ENCODE peak calls at places on chromosome 9, in ten cellular contexts. D, T, S, N, Q, X, J, G, F and M are unnamed samples.

GRCh38 chr9:112711050-112711689 is 6.7 kb downstream of the INIP start:
- DNase-seq in D (no peak), T (no peak), S (peak; percentile 9), N (no peak), Q (no peak), X (peak; percentile 54), J (peak; percentile 33), G (peak; percentile 51), F (peak; percentile 41), M (peak; percentile 38)

GRCh38 chr9:129270205-129270604 is 92.1 kb upstream of the IER5L start:
- DNase-seq in D (peak; percentile 82), T (no peak), S (no peak), N (no peak), Q (peak; percentile 67), X (no peak), J (no peak), G (no peak), F (no peak), M (no peak)

GRCh38 chr9:31715250-31715649 is 669.2 kb upstream of the ACO1 start:
- DNase-seq in D (no peak), T (no peak), S (no peak), N (no peak), Q (no peak), X (no peak), J (no peak), G (no peak), F (no peak), M (no peak)

GRCh38 chr9:94949330-94949729 is 222.8 kb downstream of the AOPEP start:
- DNase-seq in D (no peak), T (no peak), S (no peak), N (no peak), Q (no peak), X (no peak), J (no peak), G (no peak), F (no peak), M (no peak)

GRCh38 chr9:34513567-34514214 is 9.1 kb downstream of the ENHO start:
- DNase-seq in D (no peak), T (no peak), S (no peak), N (no peak), Q (no peak), X (peak; percentile 40), J (no peak), G (no peak), F (no peak), M (no peak)

GRCh38 chr9:11159318-11159862 is 546.6 kb upstream of the PTPRD start:
- DNase-seq in D (no peak), T (no peak), S (no peak), N (no peak), Q (no peak), X (peak; percentile 32), J (no peak), G (no peak), F (no peak), M (peak; percentile 11)

GRCh38 chr9:116154334-116154975 is 864 bp downstream of the PAPPA start:
- DNase-seq in D (peak; percentile 32), T (no peak), S (no peak), N (no peak), Q (no peak), X (no peak), J (no peak), G (no peak), F (no peak), M (no peak)

GRCh38 chr9:4830699-4831098 is 38.0 kb downstream of the RCL1 start:
- DNase-seq in D (no peak), T (no peak), S (no peak), N (no peak), Q (no peak), X (no peak), J (no peak), G (no peak), F (no peak), M (no peak)

GRCh38 chr9:88197016-88197415 is 58.7 kb upstream of the SPATA31C2 start:
- DNase-seq in D (no peak), T (no peak), S (no peak), N (no peak), Q (no peak), X (peak; percentile 78), J (no peak), G (peak; percentile 23), F (peak; percentile 72), M (peak; percentile 65)

GRCh38 chr9:118059520-118060278 is 355.5 kb downstream of the TLR4 start:
- DNase-seq in D (no peak), T (no peak), S (no peak), N (no peak), Q (no peak), X (peak; percentile 15), J (peak; percentile 28), G (no peak), F (no peak), M (peak; percentile 69)

GRCh38 chr9:115106001-115106400 is 12.0 kb downstream of the TNC start:
- DNase-seq in D (no peak), T (no peak), S (no peak), N (no peak), Q (no peak), X (peak; percentile 38), J (no peak), G (no peak), F (peak; percentile 81), M (peak; percentile 61)

GRCh38 chr9:114461468-114461867 is 43.8 kb downstream of the WHRN start:
- DNase-seq in D (no peak), T (no peak), S (no peak), N (no peak), Q (no peak), X (no peak), J (no peak), G (no peak), F (no peak), M (no peak)

GRCh38 chr9:137406085-137406773 is 16.7 kb downstream of the EXD3 start:
- DNase-seq in D (no peak), T (no peak), S (no peak), N (no peak), Q (no peak), X (no peak), J (no peak), G (no peak), F (no peak), M (no peak)

GRCh38 chr9:104993291-104993963 is 65.5 kb upstream of the ABCA1 start:
- DNase-seq in D (no peak), T (peak; percentile 46), S (peak; percentile 43), N (no peak), Q (peak; percentile 47), X (peak; percentile 67), J (no peak), G (peak; percentile 71), F (peak; percentile 72), M (no peak)

GRCh38 chr9:31669311-31669710 is 715.1 kb upstream of the ACO1 start:
- DNase-seq in D (no peak), T (no peak), S (no peak), N (no peak), Q (no peak), X (no peak), J (no peak), G (no peak), F (no peak), M (no peak)

GRCh38 chr9:12696931-12697622 is 3.9 kb downstream of the TYRP1 start:
- DNase-seq in D (no peak), T (no peak), S (no peak), N (no peak), Q (no peak), X (peak; percentile 15), J (no peak), G (no peak), F (no peak), M (no peak)

GRCh38 chr9:131436386-131436785 is 42.5 kb downstream of the PRRC2B start:
- DNase-seq in D (no peak), T (no peak), S (no peak), N (no peak), Q (no peak), X (no peak), J (no peak), G (no peak), F (no peak), M (no peak)

GRCh38 chr9:4435197-4435596 is 55.1 kb upstream of the SLC1A1 start:
- DNase-seq in D (no peak), T (no peak), S (no peak), N (no peak), Q (no peak), X (peak; percentile 81), J (no peak), G (peak; percentile 20), F (peak; percentile 61), M (peak; percentile 77)

GRCh38 chr9:133167769-133168168 is 4.1 kb upstream of the GBGT1 start:
- DNase-seq in D (no peak), T (no peak), S (no peak), N (no peak), Q (no peak), X (no peak), J (no peak), G (no peak), F (no peak), M (no peak)

GRCh38 chr9:81819859-81820546 is 108.2 kb upstream of the SPATA31D4 start:
- DNase-seq in D (no peak), T (no peak), S (no peak), N (no peak), Q (no peak), X (no peak), J (no peak), G (peak; percentile 38), F (peak; percentile 71), M (no peak)

GRCh38 chr9:32701321-32702022 is 66.0 kb upstream of the TAF1L start:
- DNase-seq in D (no peak), T (no peak), S (no peak), N (no peak), Q (no peak), X (peak; percentile 85), J (no peak), G (no peak), F (no peak), M (peak; percentile 84)

GRCh38 chr9:125525846-125526619 is 181.0 kb downstream of the MAPKAP1 start:
- DNase-seq in D (no peak), T (no peak), S (no peak), N (no peak), Q (no peak), X (peak; percentile 93), J (no peak), G (peak; percentile 61), F (peak; percentile 95), M (no peak)

GRCh38 chr9:112581469-112582176 is 95.0 kb downstream of the KIAA1958 start:
- DNase-seq in D (no peak), T (no peak), S (no peak), N (no peak), Q (no peak), X (no peak), J (no peak), G (no peak), F (no peak), M (no peak)

GRCh38 chr9:120110520-120110919 is 469.4 kb downstream of the CDK5RAP2 start:
- DNase-seq in D (no peak), T (no peak), S (no peak), N (no peak), Q (no peak), X (no peak), J (no peak), G (no peak), F (no peak), M (no peak)

GRCh38 chr9:78393340-78393739 is 96.4 kb downstream of the PSAT1 start:
- DNase-seq in D (no peak), T (no peak), S (no peak), N (no peak), Q (no peak), X (no peak), J (no peak), G (no peak), F (no peak), M (no peak)

GRCh38 chr9:69313175-69313574 is 11.8 kb upstream of the ENTREP1 start:
- DNase-seq in D (no peak), T (no peak), S (no peak), N (no peak), Q (no peak), X (no peak), J (no peak), G (no peak), F (no peak), M (no peak)

GRCh38 chr9:76662476-76663281 is 101.6 kb upstream of the PCA3 start:
- DNase-seq in D (no peak), T (no peak), S (no peak), N (peak; percentile 21), Q (no peak), X (no peak), J (no peak), G (no peak), F (no peak), M (no peak)

GRCh38 chr9:131590449-131590848 is 45.1 kb downstream of the PRRT1B start:
- DNase-seq in D (no peak), T (no peak), S (no peak), N (no peak), Q (no peak), X (no peak), J (no peak), G (no peak), F (no peak), M (no peak)